ENCODE peak calls at places on chromosomes 1 and 21, in five cellular contexts. A, C, L, K and V are unnamed samples.

GRCh38 chr1:215476541-215476940 is 90.6 kb upstream of the KCTD3 start:
- DNase-seq in C (no peak), A (no peak), K (no peak), L (no peak), V (no peak)

GRCh38 chr21:35268817-35269216 is 219.7 kb upstream of the RUNX1 start:
- DNase-seq in C (no peak), K (no peak), L (no peak), A (no peak), V (no peak)

GRCh38 chr1:37473431-37474050 is 839 bp upstream of the ZC3H12A start:
- DNase-seq in A (no peak), K (peak), L (peak), C (no peak), V (no peak)

GRCh38 chr1:37728416-37728815 is 36.1 kb downstream of the CDCA8 start:
- DNase-seq in A (no peak), L (no peak), C (no peak), K (no peak), V (no peak)

GRCh38 chr1:27035344-27035743 is 22.7 kb upstream of the TENT5B start:
- DNase-seq in A (no peak), C (no peak), L (no peak), K (no peak), V (no peak)

GRCh38 chr1:208183977-208184901 is 59.9 kb downstream of the PLXNA2 start:
- DNase-seq in A (peak), L (peak), K (no peak), C (peak), V (no peak)

GRCh38 chr21:33899199-33899598 is 16.4 kb downstream of the ATP5PO start:
- DNase-seq in L (no peak), C (no peak), K (no peak), A (no peak), V (peak)

GRCh38 chr21:21196087-21196486 is 197.9 kb downstream of the NCAM2 start:
- DNase-seq in A (no peak), L (no peak), K (no peak), C (no peak), V (no peak)

GRCh38 chr1:100034465-100034864 is 64.7 kb downstream of the SLC35A3 start:
- DNase-seq in A (peak), K (peak), L (no peak), C (no peak), V (peak)

GRCh38 chr1:30533796-30534550 is 189.4 kb downstream of the MATN1 start:
- DNase-seq in L (no peak), C (no peak), K (no peak), A (no peak), V (no peak)

GRCh38 chr21:42991992-42992740 is 17.8 kb downstream of the PKNOX1 start:
- DNase-seq in C (peak), A (peak), K (no peak), L (peak), V (no peak)

GRCh38 chr1:108814343-108815125 is 42.4 kb downstream of the AKNAD1 start:
- DNase-seq in K (no peak), L (peak), C (peak), A (no peak), V (no peak)

GRCh38 chr1:172483448-172483847 is 39.6 kb upstream of the PIGC start:
- DNase-seq in A (no peak), K (no peak), C (no peak), L (no peak), V (no peak)

GRCh38 chr1:51058863-51059262 is 43.2 kb upstream of the C1orf185 start:
- DNase-seq in A (peak), L (no peak), C (peak), K (peak), V (peak)

GRCh38 chr1:204868340-204868700 is 2.3 kb upstream of the NFASC start:
- DNase-seq in L (no peak), C (no peak), A (no peak), K (no peak), V (no peak)

GRCh38 chr1:107140703-107141490 is at the start of gene NTNG1:
- DNase-seq in K (peak), L (no peak), C (peak), A (no peak), V (no peak)

GRCh38 chr1:220631238-220631842 is 58.8 kb upstream of the C1orf115 start:
- DNase-seq in L (no peak), C (peak), A (no peak), K (no peak), V (no peak)

GRCh38 chr1:44646276-44646675 is 28.0 kb downstream of the TMEM53 start:
- DNase-seq in L (no peak), C (no peak), K (no peak), A (no peak), V (no peak)

GRCh38 chr1:4115191-4115900 is 215.3 kb upstream of the C1orf174 start:
- DNase-seq in K (no peak), L (no peak), A (no peak), C (no peak), V (no peak)

GRCh38 chr1:113811353-113811887 is 856 bp downstream of the RSBN1 start:
- DNase-seq in K (no peak), C (peak), L (peak), A (peak), V (peak)

GRCh38 chr1:161763522-161764098 is 2.5 kb upstream of the ATF6 start:
- DNase-seq in C (peak), L (no peak), A (peak), K (peak), V (peak)

GRCh38 chr1:70934197-70934961 is 113.2 kb downstream of the PTGER3 start:
- DNase-seq in L (no peak), C (no peak), K (no peak), A (no peak), V (no peak)

GRCh38 chr1:151846062-151846568 is 6.5 kb upstream of the C2CD4D start:
- DNase-seq in K (no peak), C (peak), A (peak), L (no peak), V (no peak)

GRCh38 chr1:184953600-184954219 is 20.6 kb downstream of the NIBAN1 start:
- DNase-seq in A (no peak), L (no peak), K (no peak), C (no peak), V (no peak)

GRCh38 chr1:100362821-100363466 is 10.6 kb downstream of the CDC14A start:
- DNase-seq in K (no peak), C (peak), L (no peak), A (peak), V (no peak)

GRCh38 chr1:53663525-53664300 is 75.3 kb downstream of the GLIS1 start:
- DNase-seq in A (no peak), L (no peak), K (no peak), C (peak), V (no peak)

GRCh38 chr1:21811875-21812305 is at the start of gene LDLRAD2:
- DNase-seq in C (no peak), A (no peak), K (peak), L (no peak), V (peak)

GRCh38 chr1:189616893-189617292 is 860.8 kb downstream of the BRINP3 start:
- DNase-seq in K (no peak), L (no peak), A (no peak), C (no peak), V (no peak)

GRCh38 chr1:233391338-233391737 is 63.8 kb downstream of the MAP3K21 start:
- DNase-seq in K (no peak), C (no peak), L (no peak), A (no peak), V (no peak)

GRCh38 chr1:69073176-69073575 is 494.5 kb upstream of the LRRC7 start:
- DNase-seq in C (no peak), A (peak), K (no peak), L (no peak), V (no peak)

GRCh38 chr1:230839166-230839565 is 29.2 kb downstream of the C1orf198 start:
- DNase-seq in C (no peak), A (no peak), L (no peak), K (no peak), V (no peak)